ENCODE peak calls at places on chromosomes 13 and 19, in ten cellular contexts. F, I, O, T, M, P, B, K, G and L are unnamed samples.

GRCh38 chr13:53694814-53695533 is 666.4 kb downstream of the OLFM4 start:
- DNase-seq in F (no peak), I (no peak), O (no peak), T (no peak), M (no peak), P (no peak), B (no peak), K (no peak), G (no peak), L (no peak)

GRCh38 chr19:17303940-17304267 is 679 bp upstream of the ABHD8 start:
- DNase-seq in F (no peak), I (no peak), O (no peak), T (no peak), M (no peak), P (no peak), B (no peak), K (no peak), G (no peak), L (no peak)

GRCh38 chr19:58578430-58578925 is 5.3 kb upstream of the MZF1 start:
- DNase-seq in F (no peak), I (no peak), O (no peak), T (no peak), M (no peak), P (no peak), B (no peak), K (peak), G (no peak), L (no peak)

GRCh38 chr13:39954476-39954875 is 299.0 kb downstream of the COG6 start:
- DNase-seq in F (no peak), I (no peak), O (no peak), T (no peak), M (no peak), P (no peak), B (no peak), K (no peak), G (no peak), L (no peak)

GRCh38 chr13:99909836-99910619 is 61.5 kb downstream of the ZIC5 start:
- DNase-seq in F (peak), I (no peak), O (no peak), T (no peak), M (no peak), P (no peak), B (no peak), K (no peak), G (no peak), L (no peak)

GRCh38 chr13:103516009-103516795 is 450.0 kb upstream of the SLC10A2 start:
- DNase-seq in F (no peak), I (no peak), O (no peak), T (no peak), M (no peak), P (no peak), B (no peak), K (no peak), G (no peak), L (no peak)

GRCh38 chr19:33390120-33390907 is 16.8 kb downstream of the CEBPG start:
- DNase-seq in F (peak), I (no peak), O (no peak), T (no peak), M (peak), P (peak), B (no peak), K (peak), G (peak), L (no peak)

GRCh38 chr19:41445575-41445974 is 2.6 kb downstream of the ERICH4 start:
- DNase-seq in F (no peak), I (no peak), O (no peak), T (no peak), M (no peak), P (no peak), B (peak), K (no peak), G (no peak), L (no peak)

GRCh38 chr19:15173746-15174404 is 26.9 kb downstream of the NOTCH3 start:
- DNase-seq in F (no peak), I (no peak), O (no peak), T (peak), M (no peak), P (no peak), B (no peak), K (no peak), G (no peak), L (no peak)

GRCh38 chr19:56142087-56142787 is 1.1 kb downstream of the ZNF444 start:
- DNase-seq in F (peak), I (no peak), O (no peak), T (peak), M (peak), P (no peak), B (no peak), K (no peak), G (no peak), L (no peak)

GRCh38 chr13:103187621-103188020 is 121.4 kb upstream of the SLC10A2 start:
- DNase-seq in F (no peak), I (no peak), O (no peak), T (no peak), M (no peak), P (no peak), B (no peak), K (no peak), G (no peak), L (no peak)

GRCh38 chr19:46381746-46382345 is 31.5 kb downstream of the CCDC8 start:
- DNase-seq in F (peak), I (no peak), O (no peak), T (no peak), M (no peak), P (peak), B (no peak), K (no peak), G (no peak), L (no peak)

GRCh38 chr19:2970201-2970838 is 7.0 kb upstream of the TLE6 start:
- DNase-seq in F (no peak), I (no peak), O (no peak), T (no peak), M (no peak), P (no peak), B (no peak), K (no peak), G (no peak), L (no peak)

GRCh38 chr19:296476-297225 is 5.4 kb upstream of the PLPP2 start:
- DNase-seq in F (no peak), I (no peak), O (no peak), T (no peak), M (peak), P (peak), B (no peak), K (no peak), G (no peak), L (no peak)
- H3K27ac ChIP-seq in F (no peak), I (no peak), O (no peak), T (no peak), M (peak), P (peak), B (no peak), K (no peak), G (no peak), L (peak)

DNA sequence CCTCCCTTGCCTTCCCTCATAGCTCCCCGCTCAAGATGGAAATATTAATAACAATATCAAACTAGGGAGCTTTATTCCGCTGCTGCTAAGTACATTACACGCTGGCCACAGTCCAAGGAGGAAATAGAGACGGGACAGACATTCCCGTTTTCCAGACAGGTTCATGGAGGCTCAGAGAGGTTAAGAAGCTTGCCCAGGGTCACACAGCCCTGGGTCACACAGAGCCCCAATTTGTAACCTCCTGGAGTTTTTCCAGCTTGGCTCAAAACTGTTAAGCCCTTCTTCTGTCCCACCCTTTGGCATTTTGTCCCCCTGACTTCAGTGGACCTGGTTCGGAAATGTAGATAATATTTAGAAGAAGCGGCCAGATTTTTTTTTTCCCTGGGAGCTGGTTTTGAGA is 2.0 kb downstream of the BICRA start:
- DNase-seq in F (no peak), I (no peak), O (no peak), T (no peak), M (peak), P (no peak), B (no peak), K (no peak), G (peak), L (no peak)
- H3K4me3 ChIP-seq in F (no peak), I (peak), O (peak), T (peak), M (peak), P (peak), B (no peak), K (peak), G (no peak), L (peak)

GRCh38 chr19:51366050-51366998 is at the start of gene ETFB:
- DNase-seq in F (peak), I (peak), O (peak), T (peak), M (peak), P (peak), B (peak), K (peak), G (peak), L (peak)
- TF ChIP-seq POLR2A in F (peak), I (peak), O (peak), T (peak), M (peak), P (peak), B (peak), K (peak), G (peak), L (peak)

DNA sequence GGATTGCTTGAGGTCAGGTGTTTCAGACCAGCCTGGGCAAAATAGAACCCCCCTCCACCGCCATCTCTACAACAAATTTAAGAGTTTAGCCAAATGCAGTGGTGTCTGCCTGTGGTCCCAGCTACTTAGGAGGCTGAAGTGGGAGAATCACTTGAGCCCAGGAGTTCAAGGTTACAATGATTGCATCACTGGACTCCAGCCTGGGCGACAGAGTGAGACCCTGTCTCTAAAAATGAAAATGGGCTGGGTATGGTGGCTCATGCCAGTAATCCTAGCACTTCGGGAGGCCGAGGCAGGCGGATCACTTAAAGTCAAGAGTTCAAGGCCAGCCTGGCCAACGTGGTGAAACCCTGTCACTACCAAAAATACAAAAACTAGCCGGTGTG is 9.7 kb downstream of the CNN1 start:
- DNase-seq in F (no peak), I (no peak), O (no peak), T (no peak), M (no peak), P (no peak), B (no peak), K (no peak), G (no peak), L (no peak)
- H3K27ac ChIP-seq in F (no peak), I (no peak), O (no peak), T (no peak), M (peak), P (no peak), B (no peak), K (no peak), G (no peak), L (no peak)

GRCh38 chr13:106371024-106371423 is 164.4 kb downstream of the EFNB2 start:
- DNase-seq in F (no peak), I (no peak), O (no peak), T (no peak), M (no peak), P (no peak), B (no peak), K (no peak), G (no peak), L (no peak)

GRCh38 chr13:106369091-106369490 is 166.4 kb downstream of the EFNB2 start:
- DNase-seq in F (no peak), I (no peak), O (no peak), T (no peak), M (no peak), P (no peak), B (no peak), K (no peak), G (no peak), L (no peak)

GRCh38 chr13:106369858-106370257 is 165.6 kb downstream of the EFNB2 start:
- DNase-seq in F (no peak), I (no peak), O (no peak), T (no peak), M (no peak), P (no peak), B (no peak), K (no peak), G (no peak), L (no peak)

GRCh38 chr13:106362637-106363036 is 172.8 kb downstream of the EFNB2 start:
- DNase-seq in F (no peak), I (no peak), O (no peak), T (no peak), M (no peak), P (no peak), B (no peak), K (no peak), G (no peak), L (no peak)

GRCh38 chr13:106367361-106367781 is 168.1 kb downstream of the EFNB2 start:
- DNase-seq in F (no peak), I (no peak), O (no peak), T (no peak), M (no peak), P (no peak), B (no peak), K (no peak), G (peak), L (no peak)
- H3K4me3 ChIP-seq in F (no peak), I (no peak), O (no peak), T (no peak), M (no peak), P (no peak), B (no peak), K (no peak), G (no peak), L (no peak)